ENCODE peak calls at places on chromosomes 16 and 17, in four cellular contexts. One of them, this sample, is unnamed. For H3K4me1, the result is how much of the 10 kb centered on the place peaks cover.

GRCh38 chr16:30609002-30609927 is 924 bp downstream of the ZNF689 start:
- DNase-seq in right cardiac atrium: peak
- DNase-seq in CD8-positive, alpha-beta memory T cell: no peak
- DNase-seq in cardiac muscle cell: peak
- DNase-seq in this sample: peak

GRCh38 chr17:1769826-1770477 is 8.1 kb downstream of the SERPINF1 start:
- DNase-seq in CD8-positive, alpha-beta memory T cell: peak
- DNase-seq in cardiac muscle cell: no peak
- DNase-seq in right cardiac atrium: no peak
- DNase-seq in this sample: peak

GRCh38 chr17:68461589-68461988 is 4.3 kb upstream of the WIPI1 start:
- DNase-seq in right cardiac atrium: peak
- DNase-seq in CD8-positive, alpha-beta memory T cell: no peak
- DNase-seq in cardiac muscle cell: no peak
- DNase-seq in this sample: no peak

GRCh38 chr17:5532581-5532980 is 46.2 kb downstream of the MIS12 start:
- DNase-seq in cardiac muscle cell: no peak
- DNase-seq in right cardiac atrium: no peak
- DNase-seq in CD8-positive, alpha-beta memory T cell: no peak
- DNase-seq in this sample: no peak

GRCh38 chr17:31787857-31788570 is 71.0 kb downstream of the COPRS start:
- DNase-seq in CD8-positive, alpha-beta memory T cell: no peak
- DNase-seq in right cardiac atrium: peak
- DNase-seq in cardiac muscle cell: peak
- DNase-seq in this sample: peak

GRCh38 chr17:70906808-70907207 is 737.5 kb downstream of the KCNJ2 start:
- DNase-seq in CD8-positive, alpha-beta memory T cell: no peak
- DNase-seq in cardiac muscle cell: peak
- DNase-seq in right cardiac atrium: no peak
- DNase-seq in this sample: no peak

GRCh38 chr16:53504161-53504663 is 1.2 kb upstream of the AKTIP start:
- DNase-seq in cardiac muscle cell: peak
- DNase-seq in CD8-positive, alpha-beta memory T cell: peak
- DNase-seq in right cardiac atrium: peak
- DNase-seq in this sample: peak

GRCh38 chr17:36918260-36918691 is 19.0 kb upstream of the LHX1 start:
- DNase-seq in right cardiac atrium: no peak
- DNase-seq in cardiac muscle cell: peak
- DNase-seq in CD8-positive, alpha-beta memory T cell: no peak
- DNase-seq in this sample: no peak

DNA sequence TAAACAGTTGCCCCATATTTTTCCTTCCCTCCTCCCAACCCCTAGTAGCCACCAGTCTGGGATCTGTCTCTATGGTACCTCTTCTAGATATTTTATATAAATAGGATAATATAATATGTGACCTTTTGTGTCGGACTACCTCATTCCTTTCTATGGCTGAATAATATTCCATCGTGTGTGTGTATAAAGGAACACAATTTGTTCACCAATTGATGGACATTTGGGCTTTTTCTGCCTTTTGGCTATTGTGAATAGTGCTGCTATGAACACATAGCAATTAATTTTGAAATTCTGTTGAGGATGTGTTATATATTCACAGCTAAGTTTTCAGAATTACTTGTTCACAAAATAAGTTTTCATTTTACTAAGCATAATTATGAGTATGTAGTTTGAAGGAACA is 2.5 kb downstream of the NFATC3 start:
- DNase-seq in right cardiac atrium: no peak
- DNase-seq in CD8-positive, alpha-beta memory T cell: no peak
- DNase-seq in cardiac muscle cell: no peak
- DNase-seq in this sample: no peak
- H3K4me1 ChIP-seq in right cardiac atrium: under half
- H3K4me1 ChIP-seq in CD8-positive, alpha-beta memory T cell: half or more
- H3K4me1 ChIP-seq in cardiac muscle cell: under half
- H3K4me1 ChIP-seq in this sample: under half

GRCh38 chr17:72691601-72692000 is 400.9 kb downstream of the SLC39A11 start:
- DNase-seq in cardiac muscle cell: no peak
- DNase-seq in CD8-positive, alpha-beta memory T cell: no peak
- DNase-seq in right cardiac atrium: no peak
- DNase-seq in this sample: no peak

GRCh38 chr17:72683506-72684404 is 408.7 kb downstream of the SLC39A11 start:
- DNase-seq in cardiac muscle cell: peak
- DNase-seq in right cardiac atrium: no peak
- DNase-seq in CD8-positive, alpha-beta memory T cell: no peak
- DNase-seq in this sample: peak

GRCh38 chr17:72684405-72685020 is 408.0 kb downstream of the SLC39A11 start:
- DNase-seq in cardiac muscle cell: no peak
- DNase-seq in CD8-positive, alpha-beta memory T cell: no peak
- DNase-seq in right cardiac atrium: no peak
- DNase-seq in this sample: no peak

GRCh38 chr17:72691017-72691416 is 401.5 kb downstream of the SLC39A11 start:
- DNase-seq in cardiac muscle cell: no peak
- DNase-seq in right cardiac atrium: no peak
- DNase-seq in CD8-positive, alpha-beta memory T cell: no peak
- DNase-seq in this sample: no peak

DNA sequence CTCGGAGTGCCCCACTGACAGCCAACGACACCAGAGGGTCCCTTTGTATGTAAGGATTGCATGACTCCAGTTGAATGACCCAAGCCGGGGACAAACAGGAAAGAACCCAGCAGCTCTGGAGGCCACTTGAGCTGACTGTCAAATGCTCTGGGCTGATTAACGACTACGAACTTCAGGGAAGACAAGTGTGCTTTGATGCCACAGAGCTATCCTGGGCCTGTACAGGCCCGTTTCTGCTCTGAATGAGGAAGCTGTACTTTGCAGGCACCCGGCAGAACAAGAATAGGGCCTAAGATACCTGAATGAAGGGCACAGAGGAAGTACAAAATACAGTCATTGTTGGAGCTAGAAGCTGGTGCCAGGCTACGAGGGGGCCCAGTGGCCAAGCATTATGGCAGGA is 404.5 kb downstream of the SLC39A11 start:
- DNase-seq in right cardiac atrium: no peak
- DNase-seq in CD8-positive, alpha-beta memory T cell: no peak
- DNase-seq in cardiac muscle cell: no peak
- DNase-seq in this sample: no peak
- H3K4me1 ChIP-seq in right cardiac atrium: under half
- H3K4me1 ChIP-seq in CD8-positive, alpha-beta memory T cell: under half
- H3K4me1 ChIP-seq in cardiac muscle cell: under half
- H3K4me1 ChIP-seq in this sample: under half

GRCh38 chr17:40963838-40964237 is 2.9 kb downstream of the KRT39 start:
- DNase-seq in CD8-positive, alpha-beta memory T cell: no peak
- DNase-seq in right cardiac atrium: no peak
- DNase-seq in cardiac muscle cell: peak
- DNase-seq in this sample: no peak

GRCh38 chr17:40960144-40960543 is 6.6 kb downstream of the KRT39 start:
- DNase-seq in CD8-positive, alpha-beta memory T cell: no peak
- DNase-seq in cardiac muscle cell: peak
- DNase-seq in right cardiac atrium: peak
- DNase-seq in this sample: no peak

GRCh38 chr17:40958086-40958953 is 8.4 kb downstream of the KRT39 start:
- DNase-seq in cardiac muscle cell: no peak
- DNase-seq in CD8-positive, alpha-beta memory T cell: no peak
- DNase-seq in right cardiac atrium: no peak
- DNase-seq in this sample: peak

GRCh38 chr17:40961586-40961985 is 5.2 kb downstream of the KRT39 start:
- DNase-seq in cardiac muscle cell: no peak
- DNase-seq in right cardiac atrium: no peak
- DNase-seq in CD8-positive, alpha-beta memory T cell: no peak
- DNase-seq in this sample: no peak

DNA sequence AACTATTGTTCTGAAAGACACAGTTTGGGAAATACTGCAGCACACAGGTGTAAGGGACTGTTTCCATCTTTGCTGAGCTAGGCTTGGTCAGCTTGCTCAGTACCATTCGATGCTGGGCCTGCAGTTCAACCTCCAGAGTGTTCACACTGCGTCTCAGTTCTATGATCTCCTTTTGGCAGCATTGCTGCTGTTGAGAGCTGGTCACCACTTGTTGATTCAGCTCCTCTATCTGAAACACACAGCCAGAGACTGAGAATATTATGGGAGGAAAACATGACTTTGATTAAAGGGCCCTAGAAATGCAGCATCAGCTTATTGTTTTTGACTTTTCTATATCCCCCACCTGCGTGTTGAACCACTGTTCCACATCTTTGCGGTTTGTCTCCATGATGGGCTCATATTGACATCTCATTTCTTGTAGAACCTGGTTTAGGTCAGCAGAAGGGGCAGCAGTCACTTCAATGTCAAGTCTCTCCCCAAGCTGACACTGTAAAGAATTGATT is 4.6 kb downstream of the KRT39 start:
- DNase-seq in cardiac muscle cell: no peak
- DNase-seq in right cardiac atrium: no peak
- DNase-seq in CD8-positive, alpha-beta memory T cell: no peak
- DNase-seq in this sample: no peak
- H3K4me1 ChIP-seq in cardiac muscle cell: under half
- H3K4me1 ChIP-seq in right cardiac atrium: under half
- H3K4me1 ChIP-seq in CD8-positive, alpha-beta memory T cell: under half
- H3K4me1 ChIP-seq in this sample: under half

GRCh38 chr16:82650804-82651203 is 24.0 kb downstream of the CDH13 start:
- DNase-seq in cardiac muscle cell: no peak
- DNase-seq in CD8-positive, alpha-beta memory T cell: peak
- DNase-seq in right cardiac atrium: no peak
- DNase-seq in this sample: no peak
- H3K4me1 ChIP-seq in cardiac muscle cell: under half
- H3K4me1 ChIP-seq in CD8-positive, alpha-beta memory T cell: half or more
- H3K4me1 ChIP-seq in right cardiac atrium: under half
- H3K4me1 ChIP-seq in this sample: under half

DNA sequence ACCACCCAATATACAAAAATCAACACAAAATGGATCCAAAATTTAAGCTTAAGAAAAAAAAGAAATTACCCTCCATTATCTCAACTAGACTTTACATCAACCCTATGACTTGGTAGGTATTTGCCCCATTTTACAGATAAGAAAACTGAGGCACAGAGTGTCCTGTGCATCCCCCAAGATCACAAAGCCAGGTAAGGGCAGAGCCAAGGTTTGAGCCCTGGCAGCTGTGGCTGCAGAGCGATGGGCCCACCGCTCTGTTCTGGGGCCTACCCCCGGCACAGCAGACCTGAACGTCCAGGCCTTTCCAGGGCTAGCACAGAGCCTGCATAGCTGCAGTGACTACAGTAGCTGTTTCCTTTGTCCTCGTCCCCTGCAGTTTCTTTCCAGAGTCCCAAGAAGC is 417.6 kb downstream of the SOX9 start:
- DNase-seq in CD8-positive, alpha-beta memory T cell: no peak
- DNase-seq in cardiac muscle cell: no peak
- DNase-seq in right cardiac atrium: no peak
- DNase-seq in this sample: no peak
- H3K4me1 ChIP-seq in CD8-positive, alpha-beta memory T cell: under half
- H3K4me1 ChIP-seq in cardiac muscle cell: under half
- H3K4me1 ChIP-seq in right cardiac atrium: under half
- H3K4me1 ChIP-seq in this sample: under half

This sample was measured in hepatocyte.